ENCODE peak calls at places on chromosomes 16 and 17, in five cellular contexts. E is stimulated activated CD4-positive, alpha-beta T cell treated with anti-CD3 and anti-CD28 coated beads, Interleukin-4, amount 100 ng/mL, for 1 hour; F is DND-41; V is lung microvascular endothelial cell; G is NCI-H2081. W is an unnamed sample.

GRCh38 chr16:86218479-86219170 is 291.7 kb upstream of the FOXF1 start:
- DNase-seq in V (no peak), G (no peak), E (no peak), F (no peak), W (no peak)

GRCh38 chr17:78532922-78533640 is 44.1 kb downstream of the DNAH17 start:
- DNase-seq in F (no peak), V (peak), G (no peak), E (peak), W (no peak)

GRCh38 chr16:74431516-74431915 is 10.2 kb upstream of the CLEC18B start:
- DNase-seq in V (no peak), F (no peak), E (no peak), G (no peak), W (no peak)

GRCh38 chr16:55212791-55213190 is 111.2 kb upstream of the IRX6 start:
- DNase-seq in E (no peak), V (no peak), G (no peak), F (no peak), W (no peak)

GRCh38 chr17:79872762-79873161 is 33.5 kb upstream of the CBX4 start:
- DNase-seq in F (no peak), G (no peak), V (no peak), E (no peak), W (no peak)

GRCh38 chr17:50482516-50482915 is 3.9 kb downstream of the RSAD1 start:
- DNase-seq in E (peak), F (peak), G (peak), V (peak), W (peak)

GRCh38 chr17:13736915-13737314 is 135.2 kb upstream of the HS3ST3A1 start:
- DNase-seq in G (no peak), E (no peak), F (no peak), V (no peak), W (no peak)

GRCh38 chr17:32486091-32486700 is 597 bp upstream of the CDK5R1 start:
- DNase-seq in E (peak), F (peak), V (peak), G (peak), W (peak)

GRCh38 chr17:66675991-66676371 is 158.9 kb upstream of the CACNG5 start:
- DNase-seq in E (no peak), G (no peak), F (no peak), V (no peak), W (no peak)

W was measured in hippocampal formation.